ENCODE peak calls at places on chromosomes 16 and 17, in four cellular contexts. Q, P, T and U are unnamed samples.

GRCh38 chr17:72618018-72618509 is 474.4 kb downstream of the SLC39A11 start:
- DNase-seq in Q (no peak), P (no peak), T (no peak), U (peak; percentile 63)

GRCh38 chr17:75634754-75635609 is 1.7 kb downstream of the SMIM5 start:
- DNase-seq in Q (no peak), P (peak; percentile 64), T (no peak), U (peak; percentile 42)

GRCh38 chr17:15436399-15437369 is 30.7 kb downstream of the CDRT4 start:
- DNase-seq in Q (no peak), P (no peak), T (peak; percentile 6), U (peak; percentile 55)

GRCh38 chr17:34998205-34998604 is 17.9 kb downstream of the LIG3 start:
- DNase-seq in Q (peak; percentile 22), P (peak; percentile 84), T (peak; percentile 65), U (peak; percentile 72)

GRCh38 chr16:11708421-11708820 is 34.2 kb downstream of the TXNDC11 start:
- DNase-seq in Q (no peak), P (no peak), T (no peak), U (no peak)

GRCh38 chr16:10121496-10121895 is 60.7 kb downstream of the GRIN2A start:
- DNase-seq in Q (no peak), P (no peak), T (no peak), U (no peak)

GRCh38 chr16:88940196-88941050 is 36.6 kb downstream of the CBFA2T3 start:
- DNase-seq in Q (no peak), P (peak; percentile 93), T (no peak), U (no peak)

GRCh38 chr17:40485851-40486512 is 15.4 kb downstream of the TNS4 start:
- DNase-seq in Q (no peak), P (no peak), T (no peak), U (no peak)

GRCh38 chr17:81735181-81736102 is 23.4 kb downstream of the SLC25A10 start:
- DNase-seq in Q (no peak), P (peak; percentile 76), T (no peak), U (peak; percentile 80)

GRCh38 chr16:27806986-27807385 is 256.5 kb downstream of the GSG1L start:
- DNase-seq in Q (no peak), P (no peak), T (no peak), U (no peak)

GRCh38 chr16:86462334-86463084 is 47.8 kb upstream of the FOXF1 start:
- DNase-seq in Q (no peak), P (no peak), T (no peak), U (no peak)

GRCh38 chr17:83086907-83087787 is 7.7 kb downstream of the METRNL start:
- DNase-seq in Q (no peak), P (no peak), T (no peak), U (no peak)

GRCh38 chr17:38561416-38562214 is 44.1 kb downstream of the SRCIN1 start:
- DNase-seq in Q (no peak), P (peak; percentile 69), T (no peak), U (peak; percentile 32)

GRCh38 chr17:9684955-9685621 is 39.8 kb downstream of the USP43 start:
- DNase-seq in Q (no peak), P (no peak), T (no peak), U (no peak)

GRCh38 chr17:72826602-72827001 is 265.9 kb downstream of the SLC39A11 start:
- DNase-seq in Q (no peak), P (no peak), T (no peak), U (no peak)

GRCh38 chr16:2966043-2966802 is 2.1 kb downstream of the KREMEN2 start:
- DNase-seq in Q (no peak), P (peak; percentile 68), T (no peak), U (peak; percentile 34)

GRCh38 chr16:2963074-2963610 is 933 bp upstream of the KREMEN2 start:
- DNase-seq in Q (no peak), P (peak; percentile 79), T (peak; percentile 40), U (peak; percentile 34)

GRCh38 chr16:2962334-2963073 is 1.6 kb upstream of the KREMEN2 start:
- DNase-seq in Q (no peak), P (peak; percentile 79), T (no peak), U (no peak)

GRCh38 chr16:2963611-2964415 is at the start of gene KREMEN2:
- DNase-seq in Q (no peak), P (peak; percentile 84), T (no peak), U (peak; percentile 54)

DNA sequence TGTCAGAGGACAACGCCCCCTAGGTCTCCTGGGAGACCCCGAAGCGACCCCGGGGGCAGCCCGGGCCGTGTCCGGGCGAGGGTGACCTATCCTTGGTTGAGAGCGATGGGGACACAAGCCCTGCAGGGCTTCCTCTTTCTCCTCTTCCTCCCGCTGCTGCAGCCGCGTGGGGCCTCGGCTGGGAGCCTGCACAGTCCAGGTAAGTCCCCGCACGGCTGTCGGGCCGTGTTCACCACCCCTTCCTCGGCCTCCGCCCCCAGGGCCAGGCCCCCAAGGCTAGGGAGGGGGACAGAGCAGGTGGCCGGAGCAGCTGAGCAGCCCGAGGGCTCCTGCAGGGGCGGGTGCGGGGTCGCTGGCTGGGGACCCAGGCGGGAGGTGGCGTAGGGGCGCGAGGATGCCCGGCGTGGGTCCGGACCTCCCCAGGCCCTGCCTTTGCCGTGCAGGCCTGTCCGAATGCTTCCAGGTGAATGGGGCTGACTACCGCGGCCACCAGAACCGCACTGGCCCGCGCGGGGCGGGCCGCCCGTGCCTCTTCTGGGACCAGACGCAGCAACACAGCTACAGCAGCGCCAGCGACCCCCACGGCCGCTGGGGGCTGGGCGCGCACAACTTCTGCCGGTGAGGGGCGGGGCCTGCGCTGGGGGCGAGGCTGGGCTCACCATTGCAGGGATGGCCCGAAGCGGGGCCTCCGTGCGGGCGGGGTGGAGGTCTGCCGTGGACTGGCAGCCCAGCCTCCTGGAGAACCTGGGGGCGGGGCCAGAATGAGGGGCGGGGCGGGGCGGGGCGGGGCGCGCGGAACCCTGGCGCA is 545 bp downstream of the KREMEN2 start:
- DNase-seq in Q (no peak), P (peak; percentile 84), T (peak; percentile 66), U (peak; percentile 57)
- H3K4me1 ChIP-seq in Q (peaks cover 36% of the 10 kb centered on the region), P (peaks cover 20% of the 10 kb centered on the region), T (peaks cover 69% of the 10 kb centered on the region), U (peaks cover 55% of the 10 kb centered on the region)

GRCh38 chr17:3956558-3956957 is 7.7 kb downstream of the ATP2A3 start:
- DNase-seq in Q (no peak), P (no peak), T (no peak), U (no peak)

GRCh38 chr17:3954086-3954485 is 10.2 kb downstream of the ATP2A3 start:
- DNase-seq in Q (no peak), P (no peak), T (no peak), U (no peak)

GRCh38 chr17:3956983-3957382 is 7.3 kb downstream of the ATP2A3 start:
- DNase-seq in Q (no peak), P (no peak), T (no peak), U (no peak)

GRCh38 chr17:3954921-3955320 is 9.3 kb downstream of the ATP2A3 start:
- DNase-seq in Q (no peak), P (no peak), T (no peak), U (no peak)

DNA sequence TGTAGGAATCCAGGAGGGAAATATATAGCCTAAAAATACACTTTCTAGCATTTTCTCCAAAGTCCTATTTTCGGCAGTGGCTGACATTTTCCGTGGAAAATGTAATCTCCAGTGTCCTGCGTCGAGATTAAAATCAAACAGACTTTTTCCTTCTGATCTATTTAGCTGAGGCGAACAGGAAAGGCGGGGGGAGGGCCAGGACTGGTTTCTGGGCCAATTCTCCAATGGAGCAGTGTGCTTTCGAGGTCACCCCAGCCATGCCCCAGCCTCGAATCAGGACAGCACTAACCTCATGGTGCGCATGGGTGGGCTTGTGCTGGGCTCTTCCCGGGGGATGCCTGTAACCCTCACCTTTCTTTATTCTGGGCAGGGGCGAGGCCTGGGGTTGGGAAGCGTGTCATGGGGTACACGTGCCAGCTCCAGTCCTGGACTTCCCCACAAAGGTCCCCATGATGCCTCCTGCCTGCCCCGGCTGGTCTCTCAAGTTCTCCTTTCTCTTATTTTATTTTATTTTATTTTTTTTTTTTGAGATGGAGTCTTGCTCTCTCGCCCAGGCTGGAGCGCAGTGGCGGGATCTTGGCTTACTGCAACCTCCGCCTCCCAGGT is 8.8 kb downstream of the ATP2A3 start:
- DNase-seq in Q (no peak), P (no peak), T (no peak), U (no peak)
- H3K27ac ChIP-seq in Q (no peak overlapping the region), P (no peak overlapping the region), T (no peak overlapping the region), U (no peak overlapping the region)

GRCh38 chr16:57479422-57480126 is 6.7 kb downstream of the DOK4 start:
- DNase-seq in Q (no peak), P (peak; percentile 68), T (no peak), U (no peak)
- H3K4me3 ChIP-seq in Q (peak overlapping the region; percentile 58), P (peak overlapping the region; percentile 40), T (no peak overlapping the region), U (peak overlapping the region; percentile 60)

DNA sequence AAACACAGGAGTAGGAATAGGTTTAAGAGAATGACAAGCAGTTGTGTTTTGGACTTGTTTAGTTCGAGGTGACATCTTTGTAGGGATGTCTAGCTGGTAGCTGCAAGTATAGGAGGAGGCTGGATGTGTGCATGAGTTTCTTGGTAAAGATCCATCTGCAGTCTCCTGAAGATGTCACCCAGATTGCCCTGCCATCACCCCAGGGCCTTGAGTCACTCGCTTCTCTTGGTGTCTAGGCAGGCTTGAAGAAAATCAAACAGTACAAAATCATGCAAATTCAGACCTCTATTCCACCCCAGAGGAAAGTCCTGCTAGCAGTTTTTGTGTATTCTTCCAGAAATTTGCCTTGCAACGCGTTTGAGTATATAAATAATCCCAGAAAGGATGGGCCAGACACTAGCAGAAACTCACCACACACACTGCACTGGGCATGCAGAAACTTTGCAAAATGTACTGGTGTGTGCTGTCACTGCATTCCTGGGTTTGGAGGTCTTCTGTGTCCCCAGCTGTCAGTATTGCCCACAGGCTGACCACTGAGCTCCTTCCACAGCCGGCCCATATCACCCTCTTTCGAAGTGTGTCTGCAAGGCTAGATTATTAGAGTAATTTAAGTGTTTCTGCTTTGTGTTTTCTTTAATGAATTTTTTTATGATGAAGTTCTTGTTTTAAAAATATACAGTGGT is 51.5 kb downstream of the TENT4B start:
- DNase-seq in Q (no peak), P (no peak), T (no peak), U (no peak)
- H3K4me1 ChIP-seq in Q (peaks cover 55% of the 10 kb centered on the region), P (peaks cover 27% of the 10 kb centered on the region), T (peaks cover 30% of the 10 kb centered on the region), U (peaks cover 70% of the 10 kb centered on the region)

GRCh38 chr16:81546781-81547180 is 102.2 kb downstream of the CMIP start:
- DNase-seq in Q (no peak), P (no peak), T (no peak), U (peak; percentile 36)

GRCh38 chr16:81547194-81547918 is 102.7 kb downstream of the CMIP start:
- DNase-seq in Q (no peak), P (no peak), T (no peak), U (peak; percentile 40)

GRCh38 chr16:81548551-81548900 is 103.9 kb downstream of the CMIP start:
- DNase-seq in Q (no peak), P (no peak), T (no peak), U (no peak)

GRCh38 chr16:81548901-81549546 is 104.4 kb downstream of the CMIP start:
- DNase-seq in Q (no peak), P (no peak), T (no peak), U (peak; percentile 40)

GRCh38 chr16:81547919-81548216 is 103.3 kb downstream of the CMIP start:
- DNase-seq in Q (no peak), P (no peak), T (no peak), U (no peak)
- H3K27ac ChIP-seq in Q (no peak overlapping the region), P (no peak overlapping the region), T (no peak overlapping the region), U (no peak overlapping the region)

GRCh38 chr17:31374083-31374447 is 17.4 kb upstream of the RAB11FIP4 start:
- DNase-seq in Q (no peak), P (no peak), T (no peak), U (no peak)

GRCh38 chr17:31374503-31374902 is 17.0 kb upstream of the RAB11FIP4 start:
- DNase-seq in Q (no peak), P (no peak), T (no peak), U (no peak)

GRCh38 chr17:31378638-31379037 is 12.8 kb upstream of the RAB11FIP4 start:
- DNase-seq in Q (no peak), P (no peak), T (no peak), U (no peak)

GRCh38 chr17:31381165-31381668 is 10.3 kb upstream of the RAB11FIP4 start:
- DNase-seq in Q (no peak), P (no peak), T (no peak), U (no peak)

GRCh38 chr17:31379796-31380195 is 11.7 kb upstream of the RAB11FIP4 start:
- DNase-seq in Q (no peak), P (no peak), T (no peak), U (no peak)
- H3K4me3 ChIP-seq in Q (no peak overlapping the region), P (no peak overlapping the region), T (no peak overlapping the region), U (no peak overlapping the region)